ENCODE peak calls at places on chromosome 6, in four cellular contexts. Q is foreskin keratinocyte, A is A549, U is IMR-90. O is an unnamed sample.

GRCh38 chr6:137224890-137225198 is 5.7 kb upstream of the IFNGR1 start:
- DNase-seq in Q (no peak), A (no peak), U (no peak), O (no peak)

GRCh38 chr6:154648776-154649175 is 84.4 kb upstream of the SCAF8 start:
- DNase-seq in Q (no peak), A (no peak), U (no peak), O (no peak)

GRCh38 chr6:136967874-136968752 is 46.0 kb downstream of the SLC35D3 start:
- DNase-seq in Q (peak), U (peak), A (peak), O (peak)

GRCh38 chr6:155247618-155248017 is 16.2 kb upstream of the CLDN20 start:
- DNase-seq in Q (peak), U (peak), A (peak), O (no peak)

GRCh38 chr6:139376054-139376355 is 1.6 kb upstream of the CITED2 start:
- DNase-seq in Q (no peak), U (no peak), A (no peak), O (no peak)

GRCh38 chr6:12403201-12403826 is 113.2 kb downstream of the EDN1 start:
- DNase-seq in U (peak), Q (peak), A (peak), O (no peak)

GRCh38 chr6:143675327-143675900 is 2.4 kb upstream of the PHACTR2 start:
- DNase-seq in Q (no peak), U (no peak), A (no peak), O (no peak)

GRCh38 chr6:165729307-165729936 is 66.4 kb upstream of the PDE10A start:
- DNase-seq in Q (no peak), U (peak), A (peak), O (no peak)

GRCh38 chr6:21769405-21769851 is 175.9 kb downstream of the SOX4 start:
- DNase-seq in U (peak), A (no peak), Q (no peak), O (no peak)

GRCh38 chr6:17729223-17730077 is 22.7 kb upstream of the NUP153 start:
- DNase-seq in Q (peak), U (no peak), A (no peak), O (no peak)

GRCh38 chr6:111971866-111972532 is 81.9 kb upstream of the CCN6 start:
- DNase-seq in U (peak), A (no peak), Q (no peak), O (no peak)

GRCh38 chr6:135853227-135853626 is 1.7 kb downstream of the PDE7B start:
- DNase-seq in Q (no peak), A (no peak), U (peak), O (no peak)

GRCh38 chr6:939526-940252 is 246.8 kb upstream of the EXOC2 start:
- DNase-seq in A (no peak), Q (no peak), U (no peak), O (no peak)

GRCh38 chr6:140897804-140898573 is 1234.7 kb upstream of the GJE1 start:
- DNase-seq in U (no peak), Q (no peak), A (no peak), O (no peak)

GRCh38 chr6:42788671-42789070 is 6.8 kb downstream of the BICRAL start:
- DNase-seq in Q (no peak), A (no peak), U (no peak), O (no peak)

GRCh38 chr6:124823240-124824105 is 138.8 kb upstream of the RNF217 start:
- DNase-seq in U (peak), A (no peak), Q (no peak), O (no peak)

GRCh38 chr6:109236140-109237081 is 141.1 kb downstream of the CEP57L1 start:
- DNase-seq in A (no peak), U (no peak), Q (no peak), O (no peak)

GRCh38 chr6:141988954-141989705 is 143.6 kb upstream of the GJE1 start:
- DNase-seq in A (peak), Q (peak), U (peak), O (no peak)